ENCODE peak calls at places on chromosomes 4 and X, in five cellular contexts. One of them, this sample, is unnamed.

GRCh38 chrX:25013593-25014365 is 2.0 kb downstream of the ARX start:
- DNase-seq in ACHN: no peak
- DNase-seq in uterus: no peak
- DNase-seq in left lung: no peak
- DNase-seq in stimulated activated naive B cell treated with anti-CD40 and anti-IgM and Interleukin-4, amounts not matched to agents 10 μg/mL and 1 μg/mL and 100 μg/mL, for 72 hours: no peak
- DNase-seq in this sample: no peak

GRCh38 chr4:125368684-125369083 is 53.9 kb downstream of the FAT4 start:
- DNase-seq in ACHN: peak; percentile 46
- DNase-seq in uterus: no peak
- DNase-seq in left lung: no peak
- DNase-seq in stimulated activated naive B cell treated with anti-CD40 and anti-IgM and Interleukin-4, amounts not matched to agents 10 μg/mL and 1 μg/mL and 100 μg/mL, for 72 hours: no peak
- DNase-seq in this sample: no peak

GRCh38 chrX:37863728-37864127 is 16.4 kb upstream of the DYNLT3 start:
- DNase-seq in ACHN: no peak
- DNase-seq in uterus: no peak
- DNase-seq in left lung: no peak
- DNase-seq in stimulated activated naive B cell treated with anti-CD40 and anti-IgM and Interleukin-4, amounts not matched to agents 10 μg/mL and 1 μg/mL and 100 μg/mL, for 72 hours: no peak
- DNase-seq in this sample: no peak

GRCh38 chrX:119503484-119503861 is 35.2 kb downstream of the SLC25A5 start:
- DNase-seq in ACHN: peak; percentile 54
- DNase-seq in uterus: no peak
- DNase-seq in left lung: no peak
- DNase-seq in stimulated activated naive B cell treated with anti-CD40 and anti-IgM and Interleukin-4, amounts not matched to agents 10 μg/mL and 1 μg/mL and 100 μg/mL, for 72 hours: no peak
- DNase-seq in this sample: peak; percentile 60

GRCh38 chrX:66162331-66162822 is 1.7 kb upstream of the HEPH start:
- DNase-seq in ACHN: no peak
- DNase-seq in uterus: no peak
- DNase-seq in left lung: no peak
- DNase-seq in stimulated activated naive B cell treated with anti-CD40 and anti-IgM and Interleukin-4, amounts not matched to agents 10 μg/mL and 1 μg/mL and 100 μg/mL, for 72 hours: no peak
- DNase-seq in this sample: peak; percentile 72

GRCh38 chr4:70236125-70236524 is 6.3 kb upstream of the CSN3 start:
- DNase-seq in ACHN: no peak
- DNase-seq in uterus: no peak
- DNase-seq in left lung: no peak
- DNase-seq in stimulated activated naive B cell treated with anti-CD40 and anti-IgM and Interleukin-4, amounts not matched to agents 10 μg/mL and 1 μg/mL and 100 μg/mL, for 72 hours: no peak
- DNase-seq in this sample: no peak

GRCh38 chrX:54064564-54064963 is 20.3 kb upstream of the PHF8 start:
- DNase-seq in ACHN: no peak
- DNase-seq in uterus: no peak
- DNase-seq in left lung: no peak
- DNase-seq in stimulated activated naive B cell treated with anti-CD40 and anti-IgM and Interleukin-4, amounts not matched to agents 10 μg/mL and 1 μg/mL and 100 μg/mL, for 72 hours: no peak
- DNase-seq in this sample: no peak

GRCh38 chrX:103663921-103664320 is 22.6 kb downstream of the MORF4L2 start:
- DNase-seq in ACHN: no peak
- DNase-seq in uterus: no peak
- DNase-seq in left lung: no peak
- DNase-seq in stimulated activated naive B cell treated with anti-CD40 and anti-IgM and Interleukin-4, amounts not matched to agents 10 μg/mL and 1 μg/mL and 100 μg/mL, for 72 hours: no peak
- DNase-seq in this sample: no peak

GRCh38 chr4:185213829-185214228 is 4.4 kb downstream of the SNX25 start:
- DNase-seq in ACHN: no peak
- DNase-seq in uterus: no peak
- DNase-seq in left lung: no peak
- DNase-seq in stimulated activated naive B cell treated with anti-CD40 and anti-IgM and Interleukin-4, amounts not matched to agents 10 μg/mL and 1 μg/mL and 100 μg/mL, for 72 hours: peak; percentile 39
- DNase-seq in this sample: no peak

GRCh38 chr4:31467781-31468180 is 747.6 kb downstream of the PCDH7 start:
- DNase-seq in ACHN: no peak
- DNase-seq in uterus: no peak
- DNase-seq in left lung: no peak
- DNase-seq in stimulated activated naive B cell treated with anti-CD40 and anti-IgM and Interleukin-4, amounts not matched to agents 10 μg/mL and 1 μg/mL and 100 μg/mL, for 72 hours: no peak
- DNase-seq in this sample: no peak

GRCh38 chr4:56976878-56977320 is 507 bp downstream of the NOA1 start:
- DNase-seq in ACHN: peak; percentile 22
- DNase-seq in uterus: no peak
- DNase-seq in left lung: peak; percentile 68
- DNase-seq in stimulated activated naive B cell treated with anti-CD40 and anti-IgM and Interleukin-4, amounts not matched to agents 10 μg/mL and 1 μg/mL and 100 μg/mL, for 72 hours: peak; percentile 41
- DNase-seq in this sample: peak; percentile 58

GRCh38 chrX:125620715-125621587 is 301.3 kb downstream of the TEX13C start:
- DNase-seq in ACHN: no peak
- DNase-seq in uterus: no peak
- DNase-seq in left lung: no peak
- DNase-seq in stimulated activated naive B cell treated with anti-CD40 and anti-IgM and Interleukin-4, amounts not matched to agents 10 μg/mL and 1 μg/mL and 100 μg/mL, for 72 hours: no peak
- DNase-seq in this sample: no peak

GRCh38 chr4:675980-676870 is 1.9 kb downstream of the MYL5 start:
- DNase-seq in ACHN: no peak
- DNase-seq in uterus: no peak
- DNase-seq in left lung: no peak
- DNase-seq in stimulated activated naive B cell treated with anti-CD40 and anti-IgM and Interleukin-4, amounts not matched to agents 10 μg/mL and 1 μg/mL and 100 μg/mL, for 72 hours: no peak
- DNase-seq in this sample: no peak

GRCh38 chrX:47854474-47854873 is 17.8 kb downstream of the ZNF81 start:
- DNase-seq in ACHN: peak; percentile 0
- DNase-seq in uterus: peak; percentile 21
- DNase-seq in left lung: no peak
- DNase-seq in stimulated activated naive B cell treated with anti-CD40 and anti-IgM and Interleukin-4, amounts not matched to agents 10 μg/mL and 1 μg/mL and 100 μg/mL, for 72 hours: no peak
- DNase-seq in this sample: no peak

GRCh38 chrX:115949900-115950822 is 220.4 kb upstream of the AGTR2 start:
- DNase-seq in ACHN: no peak
- DNase-seq in uterus: no peak
- DNase-seq in left lung: no peak
- DNase-seq in stimulated activated naive B cell treated with anti-CD40 and anti-IgM and Interleukin-4, amounts not matched to agents 10 μg/mL and 1 μg/mL and 100 μg/mL, for 72 hours: peak; percentile 24
- DNase-seq in this sample: no peak

GRCh38 chrX:19682712-19683331 is 167.5 kb upstream of the MAP3K15 start:
- DNase-seq in ACHN: no peak
- DNase-seq in uterus: peak; percentile 67
- DNase-seq in left lung: peak; percentile 82
- DNase-seq in stimulated activated naive B cell treated with anti-CD40 and anti-IgM and Interleukin-4, amounts not matched to agents 10 μg/mL and 1 μg/mL and 100 μg/mL, for 72 hours: peak; percentile 49
- DNase-seq in this sample: no peak

GRCh38 chr4:128725405-128725804 is 84.1 kb upstream of the JADE1 start:
- DNase-seq in ACHN: no peak
- DNase-seq in uterus: no peak
- DNase-seq in left lung: no peak
- DNase-seq in stimulated activated naive B cell treated with anti-CD40 and anti-IgM and Interleukin-4, amounts not matched to agents 10 μg/mL and 1 μg/mL and 100 μg/mL, for 72 hours: no peak
- DNase-seq in this sample: no peak

GRCh38 chr4:129043523-129043922 is 49.8 kb downstream of the SCLT1 start:
- DNase-seq in ACHN: peak; percentile 19
- DNase-seq in uterus: no peak
- DNase-seq in left lung: no peak
- DNase-seq in stimulated activated naive B cell treated with anti-CD40 and anti-IgM and Interleukin-4, amounts not matched to agents 10 μg/mL and 1 μg/mL and 100 μg/mL, for 72 hours: no peak
- DNase-seq in this sample: no peak

GRCh38 chr4:78704981-78705757 is 71.0 kb upstream of the BMP2K start:
- DNase-seq in ACHN: peak; percentile 21
- DNase-seq in uterus: no peak
- DNase-seq in left lung: no peak
- DNase-seq in stimulated activated naive B cell treated with anti-CD40 and anti-IgM and Interleukin-4, amounts not matched to agents 10 μg/mL and 1 μg/mL and 100 μg/mL, for 72 hours: no peak
- DNase-seq in this sample: peak; percentile 58

GRCh38 chr4:182916483-182917181 is 554 bp downstream of the DCTD start:
- DNase-seq in ACHN: peak; percentile 65
- DNase-seq in uterus: peak; percentile 63
- DNase-seq in left lung: peak; percentile 55
- DNase-seq in stimulated activated naive B cell treated with anti-CD40 and anti-IgM and Interleukin-4, amounts not matched to agents 10 μg/mL and 1 μg/mL and 100 μg/mL, for 72 hours: peak; percentile 7
- DNase-seq in this sample: peak; percentile 47

GRCh38 chr4:76579596-76580375 is 144.8 kb downstream of the SHROOM3 start:
- DNase-seq in ACHN: no peak
- DNase-seq in uterus: no peak
- DNase-seq in left lung: no peak
- DNase-seq in stimulated activated naive B cell treated with anti-CD40 and anti-IgM and Interleukin-4, amounts not matched to agents 10 μg/mL and 1 μg/mL and 100 μg/mL, for 72 hours: no peak
- DNase-seq in this sample: no peak

GRCh38 chr4:75831856-75832405 is 70.3 kb downstream of the PPEF2 start:
- DNase-seq in ACHN: no peak
- DNase-seq in uterus: no peak
- DNase-seq in left lung: peak; percentile 37
- DNase-seq in stimulated activated naive B cell treated with anti-CD40 and anti-IgM and Interleukin-4, amounts not matched to agents 10 μg/mL and 1 μg/mL and 100 μg/mL, for 72 hours: no peak
- DNase-seq in this sample: no peak

GRCh38 chr4:13762126-13762525 is 134.6 kb upstream of the BOD1L1 start:
- DNase-seq in ACHN: no peak
- DNase-seq in uterus: no peak
- DNase-seq in left lung: no peak
- DNase-seq in stimulated activated naive B cell treated with anti-CD40 and anti-IgM and Interleukin-4, amounts not matched to agents 10 μg/mL and 1 μg/mL and 100 μg/mL, for 72 hours: no peak
- DNase-seq in this sample: no peak

GRCh38 chrX:140066262-140066661 is 100.9 kb upstream of the CXorf66 start:
- DNase-seq in ACHN: no peak
- DNase-seq in uterus: no peak
- DNase-seq in left lung: no peak
- DNase-seq in stimulated activated naive B cell treated with anti-CD40 and anti-IgM and Interleukin-4, amounts not matched to agents 10 μg/mL and 1 μg/mL and 100 μg/mL, for 72 hours: no peak
- DNase-seq in this sample: no peak

GRCh38 chr4:21726255-21726815 is 222.2 kb downstream of the KCNIP4 start:
- DNase-seq in ACHN: no peak
- DNase-seq in uterus: no peak
- DNase-seq in left lung: no peak
- DNase-seq in stimulated activated naive B cell treated with anti-CD40 and anti-IgM and Interleukin-4, amounts not matched to agents 10 μg/mL and 1 μg/mL and 100 μg/mL, for 72 hours: no peak
- DNase-seq in this sample: no peak

GRCh38 chrX:68693481-68694410 is 46.3 kb downstream of the STARD8 start:
- DNase-seq in ACHN: peak; percentile 65
- DNase-seq in uterus: peak; percentile 80
- DNase-seq in left lung: peak; percentile 84
- DNase-seq in stimulated activated naive B cell treated with anti-CD40 and anti-IgM and Interleukin-4, amounts not matched to agents 10 μg/mL and 1 μg/mL and 100 μg/mL, for 72 hours: no peak
- DNase-seq in this sample: no peak

GRCh38 chrX:26747877-26748276 is 531.9 kb downstream of the MAGEB5 start:
- DNase-seq in ACHN: no peak
- DNase-seq in uterus: no peak
- DNase-seq in left lung: no peak
- DNase-seq in stimulated activated naive B cell treated with anti-CD40 and anti-IgM and Interleukin-4, amounts not matched to agents 10 μg/mL and 1 μg/mL and 100 μg/mL, for 72 hours: no peak
- DNase-seq in this sample: no peak

GRCh38 chrX:11664211-11664888 is 1.4 kb downstream of the ARHGAP6 start:
- DNase-seq in ACHN: no peak
- DNase-seq in uterus: peak; percentile 28
- DNase-seq in left lung: no peak
- DNase-seq in stimulated activated naive B cell treated with anti-CD40 and anti-IgM and Interleukin-4, amounts not matched to agents 10 μg/mL and 1 μg/mL and 100 μg/mL, for 72 hours: no peak
- DNase-seq in this sample: no peak

GRCh38 chrX:126272795-126273497 is 106.9 kb upstream of the DCAF12L2 start:
- DNase-seq in ACHN: no peak
- DNase-seq in uterus: no peak
- DNase-seq in left lung: no peak
- DNase-seq in stimulated activated naive B cell treated with anti-CD40 and anti-IgM and Interleukin-4, amounts not matched to agents 10 μg/mL and 1 μg/mL and 100 μg/mL, for 72 hours: no peak
- DNase-seq in this sample: no peak

GRCh38 chr4:53479731-53480525 is 102.5 kb downstream of the FIP1L1 start:
- DNase-seq in ACHN: no peak
- DNase-seq in uterus: no peak
- DNase-seq in left lung: no peak
- DNase-seq in stimulated activated naive B cell treated with anti-CD40 and anti-IgM and Interleukin-4, amounts not matched to agents 10 μg/mL and 1 μg/mL and 100 μg/mL, for 72 hours: no peak
- DNase-seq in this sample: no peak

GRCh38 chr4:157221895-157222763 is 1.6 kb downstream of the GRIA2 start:
- DNase-seq in ACHN: no peak
- DNase-seq in uterus: peak; percentile 52
- DNase-seq in left lung: no peak
- DNase-seq in stimulated activated naive B cell treated with anti-CD40 and anti-IgM and Interleukin-4, amounts not matched to agents 10 μg/mL and 1 μg/mL and 100 μg/mL, for 72 hours: no peak
- DNase-seq in this sample: no peak

GRCh38 chr4:52550186-52550585 is 108.9 kb downstream of the USP46 start:
- DNase-seq in ACHN: no peak
- DNase-seq in uterus: no peak
- DNase-seq in left lung: no peak
- DNase-seq in stimulated activated naive B cell treated with anti-CD40 and anti-IgM and Interleukin-4, amounts not matched to agents 10 μg/mL and 1 μg/mL and 100 μg/mL, for 72 hours: no peak
- DNase-seq in this sample: no peak

GRCh38 chr4:98801259-98801725 is 127.6 kb downstream of the EIF4E start:
- DNase-seq in ACHN: no peak
- DNase-seq in uterus: no peak
- DNase-seq in left lung: no peak
- DNase-seq in stimulated activated naive B cell treated with anti-CD40 and anti-IgM and Interleukin-4, amounts not matched to agents 10 μg/mL and 1 μg/mL and 100 μg/mL, for 72 hours: no peak
- DNase-seq in this sample: no peak

GRCh38 chr4:13261486-13262257 is 222.5 kb downstream of the RAB28 start:
- DNase-seq in ACHN: no peak
- DNase-seq in uterus: no peak
- DNase-seq in left lung: no peak
- DNase-seq in stimulated activated naive B cell treated with anti-CD40 and anti-IgM and Interleukin-4, amounts not matched to agents 10 μg/mL and 1 μg/mL and 100 μg/mL, for 72 hours: no peak
- DNase-seq in this sample: no peak

GRCh38 chr4:112514449-112515277 is 1.3 kb downstream of the NEUROG2 start:
- DNase-seq in ACHN: peak; percentile 15
- DNase-seq in uterus: no peak
- DNase-seq in left lung: no peak
- DNase-seq in stimulated activated naive B cell treated with anti-CD40 and anti-IgM and Interleukin-4, amounts not matched to agents 10 μg/mL and 1 μg/mL and 100 μg/mL, for 72 hours: no peak
- DNase-seq in this sample: no peak

GRCh38 chr4:14943749-14944148 is 58.5 kb upstream of the CPEB2 start:
- DNase-seq in ACHN: no peak
- DNase-seq in uterus: no peak
- DNase-seq in left lung: no peak
- DNase-seq in stimulated activated naive B cell treated with anti-CD40 and anti-IgM and Interleukin-4, amounts not matched to agents 10 μg/mL and 1 μg/mL and 100 μg/mL, for 72 hours: no peak
- DNase-seq in this sample: no peak

GRCh38 chr4:129822708-129823504 is 727.0 kb downstream of the C4orf33 start:
- DNase-seq in ACHN: no peak
- DNase-seq in uterus: no peak
- DNase-seq in left lung: peak; percentile 58
- DNase-seq in stimulated activated naive B cell treated with anti-CD40 and anti-IgM and Interleukin-4, amounts not matched to agents 10 μg/mL and 1 μg/mL and 100 μg/mL, for 72 hours: no peak
- DNase-seq in this sample: peak; percentile 12

GRCh38 chrX:17919896-17920446 is 58.9 kb upstream of the RAI2 start:
- DNase-seq in ACHN: no peak
- DNase-seq in uterus: no peak
- DNase-seq in left lung: no peak
- DNase-seq in stimulated activated naive B cell treated with anti-CD40 and anti-IgM and Interleukin-4, amounts not matched to agents 10 μg/mL and 1 μg/mL and 100 μg/mL, for 72 hours: no peak
- DNase-seq in this sample: no peak

GRCh38 chrX:74525116-74525515 is 89.3 kb downstream of the RLIM start:
- DNase-seq in ACHN: no peak
- DNase-seq in uterus: no peak
- DNase-seq in left lung: no peak
- DNase-seq in stimulated activated naive B cell treated with anti-CD40 and anti-IgM and Interleukin-4, amounts not matched to agents 10 μg/mL and 1 μg/mL and 100 μg/mL, for 72 hours: no peak
- DNase-seq in this sample: no peak